ENCODE peak calls at places on chromosome 12, in four cellular contexts. S is HL-60, Y is stomach, V is HCT116. I is an unnamed sample.
A peak's percentile ranks its signal among the peaks of the same experiment; 100 is the strongest.

GRCh38 chr12:132788375-132789098 is 26.9 kb upstream of the ANKLE2 start:
- DNase-seq in S (no peak), Y (no peak), V (no peak), I (no peak)

GRCh38 chr12:101619868-101620761 is 25.3 kb downstream of the MYBPC1 start:
- DNase-seq in S (no peak), Y (peak; percentile 67), V (no peak), I (no peak)

GRCh38 chr12:31337952-31338351 is 12.0 kb upstream of the SINHCAF start:
- DNase-seq in S (no peak), Y (no peak), V (no peak), I (no peak)

GRCh38 chr12:3004655-3005565 is 45.7 kb downstream of the TEAD4 start:
- DNase-seq in S (no peak), Y (no peak), V (no peak), I (peak; percentile 34)

GRCh38 chr12:109892748-109893147 is 7.3 kb upstream of the TCHP start:
- DNase-seq in S (no peak), Y (no peak), V (no peak), I (no peak)

GRCh38 chr12:120413901-120414695 is 23.8 kb upstream of the COX6A1 start:
- DNase-seq in S (no peak), Y (peak; percentile 73), V (no peak), I (no peak)

GRCh38 chr12:7032990-7033389 is 14.7 kb upstream of the LPCAT3 start:
- DNase-seq in S (no peak), Y (no peak), V (no peak), I (no peak)

GRCh38 chr12:124742111-124742510 is 121.6 kb downstream of the SCARB1 start:
- DNase-seq in S (no peak), Y (peak; percentile 86), V (no peak), I (no peak)

GRCh38 chr12:111635524-111635923 is 36.4 kb upstream of the ATXN2 start:
- DNase-seq in S (no peak), Y (no peak), V (no peak), I (no peak)

GRCh38 chr12:54075431-54075830 is 21.8 kb downstream of the HOXC4 start:
- DNase-seq in S (no peak), Y (no peak), V (no peak), I (no peak)

GRCh38 chr12:107748472-107748871 is 12.5 kb downstream of the PRDM4 start:
- DNase-seq in S (no peak), Y (no peak), V (no peak), I (no peak)

GRCh38 chr12:66025477-66025876 is 105.1 kb downstream of the LLPH start:
- DNase-seq in S (no peak), Y (no peak), V (peak; percentile 33), I (no peak)
- TF ChIP-seq POLR2AphosphoS5 in S (no peak), Y (no peak), V (no peak), I (no peak)

GRCh38 chr12:70660620-70661219 is 23.5 kb upstream of the PTPRB start:
- DNase-seq in S (no peak), Y (no peak), V (peak; percentile 18), I (no peak)
- TF ChIP-seq POLR2AphosphoS5 in S (no peak), Y (peak; percentile 20), V (no peak), I (no peak)

GRCh38 chr12:69600804-69601203 is 9.9 kb downstream of the LRRC10 start:
- DNase-seq in S (no peak), Y (no peak), V (no peak), I (no peak)

GRCh38 chr12:69598174-69598753 is 12.4 kb downstream of the LRRC10 start:
- DNase-seq in S (no peak), Y (no peak), V (no peak), I (no peak)

DNA sequence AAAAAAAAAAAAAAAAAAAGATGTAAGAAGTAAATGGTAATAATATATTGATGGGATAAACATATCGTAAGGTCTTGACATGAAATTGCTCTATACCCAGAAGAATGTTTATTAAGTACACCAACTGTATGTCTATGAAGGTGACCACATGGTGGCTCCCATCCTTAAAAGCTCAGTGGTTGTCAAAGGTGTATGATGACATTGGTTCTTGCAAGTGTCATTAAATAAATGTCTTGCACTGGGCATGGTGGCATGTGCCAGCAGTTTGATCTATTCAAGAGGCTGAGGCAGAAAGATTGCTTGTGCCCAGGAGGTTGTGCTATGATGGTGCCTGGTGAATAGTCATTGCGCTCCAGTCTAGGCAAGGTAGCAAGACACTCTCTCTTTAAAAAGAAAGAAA is 10.4 kb downstream of the CCT2 start:
- DNase-seq in S (no peak), Y (no peak), V (no peak), I (no peak)
- TF ChIP-seq POLR2AphosphoS5 in S (no peak), Y (no peak), V (no peak), I (no peak)

GRCh38 chr12:57816855-57817151 is 1.7 kb downstream of the AVIL start:
- DNase-seq in S (peak; percentile 95), Y (no peak), V (no peak), I (no peak)
- TF ChIP-seq POLR2AphosphoS5 in S (peak; percentile 86), Y (no peak), V (no peak), I (no peak)

GRCh38 chr12:57939291-57939690 is 2.1 kb upstream of the ATP23 start:
- DNase-seq in S (peak; percentile 61), Y (no peak), V (no peak), I (no peak)

GRCh38 chr12:57940052-57940914 is 1.1 kb upstream of the ATP23 start:
- DNase-seq in S (no peak), Y (no peak), V (no peak), I (no peak)

GRCh38 chr12:57935839-57936512 is 5.4 kb upstream of the ATP23 start:
- DNase-seq in S (peak; percentile 91), Y (peak; percentile 91), V (peak; percentile 88), I (peak; percentile 63)

GRCh38 chr12:57936513-57936883 is 4.9 kb upstream of the ATP23 start:
- DNase-seq in S (no peak), Y (no peak), V (no peak), I (no peak)

DNA sequence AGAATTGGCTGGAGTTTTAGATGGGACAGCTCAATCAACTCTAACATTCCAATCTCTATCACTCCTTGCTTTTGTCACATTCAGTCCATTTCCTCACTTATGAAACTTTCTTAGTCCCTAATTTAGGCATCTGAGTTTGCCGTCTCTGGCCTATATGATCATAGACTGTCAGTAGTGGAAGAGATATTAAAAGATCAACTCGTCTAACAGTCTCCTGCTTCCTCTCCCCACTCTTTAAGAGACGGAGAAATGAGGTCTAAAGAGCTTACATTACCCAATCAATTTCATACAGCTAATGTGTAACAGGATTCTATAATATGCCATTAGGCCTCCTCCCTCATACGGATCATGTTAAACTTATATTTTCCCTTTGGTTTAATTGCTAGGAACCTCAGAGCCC is 6.6 kb upstream of the ATP23 start:
- DNase-seq in S (peak; percentile 31), Y (no peak), V (no peak), I (no peak)
- TF ChIP-seq POLR2AphosphoS5 in S (no peak), Y (no peak), V (no peak), I (no peak)